ENCODE peak calls at places on chromosomes 1 and 21, in ten cellular contexts. A is Peyer's patch, L is body of pancreas, H is tibial nerve, P is A549, K is stomach, E is upper lobe of left lung, T is GM12892, X is erythroblast, G is right lobe of liver. C is an unnamed sample.

GRCh38 chr1:183568176-183569041 is 21.9 kb downstream of the NCF2 start:
- DNase-seq in A (no peak), L (no peak), H (peak; percentile 10), P (no peak), K (no peak), E (peak; percentile 73), T (no peak), X (no peak), G (no peak), C (no peak)

GRCh38 chr1:39996396-39997004 is 41.6 kb downstream of the MFSD2A start:
- DNase-seq in A (no peak), L (no peak), H (no peak), P (no peak), K (no peak), E (no peak), T (no peak), X (no peak), G (no peak), C (no peak)

GRCh38 chr1:2236695-2237677 is 8.9 kb downstream of the SKI start:
- DNase-seq in A (peak; percentile 80), L (no peak), H (no peak), P (no peak), K (no peak), E (no peak), T (no peak), X (no peak), G (no peak), C (no peak)

GRCh38 chr1:155466996-155467395 is 95.6 kb downstream of the ASH1L start:
- DNase-seq in A (no peak), L (no peak), H (no peak), P (peak; percentile 8), K (no peak), E (no peak), T (no peak), X (no peak), G (no peak), C (no peak)

GRCh38 chr1:239784896-239785295 is 306.8 kb upstream of the FMN2 start:
- DNase-seq in A (no peak), L (no peak), H (no peak), P (no peak), K (no peak), E (no peak), T (no peak), X (no peak), G (no peak), C (no peak)

GRCh38 chr21:45404726-45405270 is at the start of gene COL18A1:
- DNase-seq in A (peak; percentile 57), L (peak; percentile 60), H (no peak), P (peak; percentile 47), K (peak; percentile 52), E (peak; percentile 47), T (no peak), X (peak; percentile 78), G (peak; percentile 72), C (peak; percentile 61)

GRCh38 chr1:234342749-234343148 is 30.5 kb upstream of the COA6 start:
- DNase-seq in A (no peak), L (no peak), H (no peak), P (no peak), K (no peak), E (no peak), T (no peak), X (no peak), G (no peak), C (no peak)

GRCh38 chr1:33349081-33349759 is 28.3 kb upstream of the A3GALT2 start:
- DNase-seq in A (peak; percentile 71), L (peak; percentile 54), H (no peak), P (peak; percentile 30), K (peak; percentile 53), E (peak; percentile 57), T (peak; percentile 51), X (peak; percentile 77), G (peak; percentile 76), C (peak; percentile 50)

GRCh38 chr1:176903474-176903873 is 261.0 kb downstream of the ASTN1 start:
- DNase-seq in A (no peak), L (no peak), H (no peak), P (no peak), K (no peak), E (no peak), T (no peak), X (no peak), G (no peak), C (no peak)

GRCh38 chr1:115301438-115302020 is 36.5 kb downstream of the NGF start:
- DNase-seq in A (no peak), L (no peak), H (no peak), P (no peak), K (no peak), E (no peak), T (no peak), X (no peak), G (no peak), C (no peak)

GRCh38 chr1:153127296-153127695 is 14.0 kb upstream of the SPRR2F start:
- DNase-seq in A (no peak), L (no peak), H (no peak), P (no peak), K (no peak), E (no peak), T (no peak), X (no peak), G (no peak), C (no peak)

GRCh38 chr1:206797534-206798383 is 25.5 kb upstream of the IL10 start:
- DNase-seq in A (peak; percentile 67), L (peak; percentile 75), H (no peak), P (peak; percentile 35), K (no peak), E (no peak), T (no peak), X (peak; percentile 37), G (no peak), C (no peak)

GRCh38 chr1:100130552-100131077 is 2.1 kb downstream of the SASS6 start:
- DNase-seq in A (no peak), L (no peak), H (no peak), P (no peak), K (no peak), E (no peak), T (no peak), X (peak; percentile 26), G (no peak), C (no peak)

GRCh38 chr1:107926436-107927080 is 38.4 kb downstream of the VAV3 start:
- DNase-seq in A (no peak), L (no peak), H (no peak), P (no peak), K (no peak), E (no peak), T (no peak), X (no peak), G (no peak), C (no peak)

GRCh38 chr1:156808186-156809030 is 8.2 kb downstream of the SH2D2A start:
- DNase-seq in A (no peak), L (no peak), H (no peak), P (no peak), K (no peak), E (no peak), T (no peak), X (no peak), G (no peak), C (no peak)

GRCh38 chr1:160548183-160548582 is 25.1 kb upstream of the SLAMF6 start:
- DNase-seq in A (no peak), L (no peak), H (no peak), P (no peak), K (no peak), E (no peak), T (no peak), X (no peak), G (no peak), C (no peak)

DNA sequence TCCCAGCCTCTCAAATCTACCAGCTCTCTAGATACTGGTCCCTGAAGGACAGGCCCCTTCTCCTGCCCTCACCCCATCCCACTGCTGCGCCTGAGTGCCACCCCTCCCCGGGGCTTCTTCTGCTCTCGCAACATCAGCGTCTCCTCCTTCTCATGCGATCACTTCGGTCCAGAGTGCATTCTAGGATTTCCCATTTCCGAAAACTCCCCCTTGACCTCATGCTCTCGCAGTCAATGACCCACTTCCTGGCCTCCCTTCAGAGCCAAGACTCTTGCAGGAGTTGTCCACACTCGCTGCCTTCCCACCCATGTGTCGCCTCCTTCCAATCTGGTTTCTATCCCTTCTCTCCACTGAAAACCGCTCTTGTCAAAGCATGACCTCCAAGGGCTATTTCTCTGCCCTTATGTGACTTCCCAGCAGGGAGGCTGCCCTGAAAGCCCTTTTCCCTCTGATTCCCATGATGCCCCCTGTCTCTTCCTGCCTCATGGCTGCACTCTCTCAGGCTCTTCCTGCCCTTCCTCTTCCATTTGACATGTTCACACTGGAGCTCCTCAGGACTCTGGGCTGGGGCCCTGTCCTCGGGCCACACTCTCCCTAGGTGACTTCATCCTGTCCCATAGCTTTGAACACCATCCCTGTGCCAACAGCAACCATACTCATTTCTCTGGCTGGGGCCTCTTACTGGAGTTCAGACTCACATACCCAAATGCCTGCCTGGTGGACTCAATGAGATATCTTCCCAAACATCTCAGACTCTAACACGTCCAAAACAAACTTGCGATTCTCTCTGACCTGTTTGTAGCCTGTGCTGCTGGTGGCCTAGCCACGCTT is 46.0 kb downstream of the LDLRAD2 start:
- DNase-seq in A (no peak), L (no peak), H (no peak), P (no peak), K (no peak), E (no peak), T (no peak), X (no peak), G (no peak), C (no peak)
- TF ChIP-seq POLR2A in A (no peak), L (no peak), H (no peak), P (no peak), K (no peak), E (no peak), T (no peak), X (no peak), G (no peak), C (no peak)

GRCh38 chr1:173424137-173424536 is 53.0 kb upstream of the PRDX6 start:
- DNase-seq in A (no peak), L (no peak), H (no peak), P (no peak), K (no peak), E (no peak), T (no peak), X (no peak), G (no peak), C (no peak)
- TF ChIP-seq POLR2A in A (no peak), L (no peak), H (no peak), P (no peak), K (no peak), E (no peak), T (no peak), X (no peak), G (no peak), C (no peak)

DNA sequence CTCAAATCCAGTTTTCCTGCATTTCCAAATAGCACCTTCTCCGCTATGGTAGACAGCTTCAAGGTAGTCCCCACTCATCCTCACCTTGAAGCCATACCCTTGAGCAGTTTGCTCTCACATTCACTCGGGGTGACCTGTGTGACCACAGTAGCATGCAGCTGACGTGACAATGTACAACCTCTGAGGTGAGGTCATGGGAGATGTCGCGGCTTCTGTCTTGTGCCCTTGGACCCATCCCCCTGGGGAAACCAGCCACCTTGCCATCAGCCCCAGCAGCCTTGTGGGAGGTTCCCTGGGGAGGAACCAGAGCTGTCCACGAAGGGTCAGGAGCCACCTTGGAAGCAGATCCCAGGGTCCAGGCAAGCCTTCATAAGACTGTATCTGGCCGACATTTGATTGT is 38.3 kb upstream of the DUSP10 start:
- DNase-seq in A (no peak), L (no peak), H (no peak), P (no peak), K (no peak), E (no peak), T (no peak), X (no peak), G (no peak), C (no peak)
- TF ChIP-seq POLR2A in A (no peak), L (no peak), H (no peak), P (no peak), K (no peak), E (no peak), T (no peak), X (no peak), G (no peak), C (no peak)

GRCh38 chr1:225777583-225778411 is at the start of gene SRP9:
- DNase-seq in A (peak; percentile 99), L (peak; percentile 99), H (peak; percentile 97), P (peak; percentile 92), K (peak; percentile 99), E (peak; percentile 99), T (peak; percentile 82), X (peak; percentile 98), G (peak; percentile 99), C (peak; percentile 84)
- TF ChIP-seq POLR2A in A (peak; percentile 78), L (peak; percentile 74), H (peak; percentile 72), P (no peak), K (no peak), E (peak; percentile 80), T (peak; percentile 84), X (peak; percentile 96), G (peak; percentile 77), C (peak; percentile 78)

C was measured in GM12891.